ENCODE peak calls at places on chromosomes 1 and 21, in nine cellular contexts. S, W, V, J, H, D, C, G and U are unnamed samples.

GRCh38 chr1:24536391-24536840 is 19.5 kb upstream of the NCMAP start:
- DNase-seq in S (peak), W (no peak), V (no peak), J (peak), H (no peak), D (no peak), C (peak), G (peak), U (no peak)

GRCh38 chr1:206960676-206961386 is 9.4 kb downstream of the FCAMR start:
- DNase-seq in S (no peak), W (no peak), V (no peak), J (no peak), H (no peak), D (no peak), C (no peak), G (no peak), U (no peak)

GRCh38 chr1:7609311-7609994 is 161.6 kb upstream of the VAMP3 start:
- DNase-seq in S (no peak), W (peak), V (no peak), J (no peak), H (no peak), D (no peak), C (no peak), G (peak), U (no peak)

GRCh38 chr1:243496173-243496553 is 240.3 kb downstream of the SDCCAG8 start:
- DNase-seq in S (no peak), W (peak), V (peak), J (no peak), H (no peak), D (no peak), C (no peak), G (peak), U (no peak)

GRCh38 chr21:16330340-16331319 is 600.8 kb downstream of the USP25 start:
- DNase-seq in S (peak), W (no peak), V (no peak), J (peak), H (no peak), D (no peak), C (peak), G (peak), U (no peak)

GRCh38 chr1:237091691-237092090 is 49.7 kb downstream of the RYR2 start:
- DNase-seq in S (no peak), W (no peak), V (no peak), J (no peak), H (no peak), D (no peak), C (no peak), G (no peak), U (no peak)

GRCh38 chr1:21352586-21352985 is 62.3 kb upstream of the ECE1 start:
- DNase-seq in S (no peak), W (no peak), V (no peak), J (no peak), H (no peak), D (no peak), C (no peak), G (no peak), U (no peak)

GRCh38 chr1:1806890-1807289 is 28.6 kb upstream of the NADK start:
- DNase-seq in S (no peak), W (peak), V (no peak), J (no peak), H (no peak), D (no peak), C (no peak), G (no peak), U (no peak)

GRCh38 chr21:39153373-39153772 is 29.9 kb downstream of the PSMG1 start:
- DNase-seq in S (no peak), W (no peak), V (no peak), J (peak), H (no peak), D (no peak), C (no peak), G (no peak), U (no peak)

GRCh38 chr1:171935664-171936063 is 94.4 kb downstream of the DNM3 start:
- DNase-seq in S (no peak), W (no peak), V (no peak), J (no peak), H (no peak), D (no peak), C (no peak), G (no peak), U (no peak)
- TF ChIP-seq CTCF in S (no peak), W (no peak), V (no peak), J (no peak), H (no peak), D (no peak), C (no peak), G (no peak), U (no peak)

GRCh38 chr21:46325073-46325912 is 1.3 kb downstream of the PCNT start:
- DNase-seq in S (peak), W (peak), V (no peak), J (peak), H (peak), D (peak), C (peak), G (peak), U (no peak)
- TF ChIP-seq CTCF in S (peak), W (no peak), V (no peak), J (peak), H (no peak), D (no peak), C (peak), G (no peak), U (peak)

GRCh38 chr1:28208818-28209441 is 23.9 kb downstream of the DNAJC8 start:
- DNase-seq in S (peak), W (no peak), V (no peak), J (peak), H (peak), D (no peak), C (peak), G (peak), U (no peak)
- TF ChIP-seq CTCF in S (peak), W (peak), V (peak), J (peak), H (peak), D (no peak), C (peak), G (peak), U (peak)

DNA sequence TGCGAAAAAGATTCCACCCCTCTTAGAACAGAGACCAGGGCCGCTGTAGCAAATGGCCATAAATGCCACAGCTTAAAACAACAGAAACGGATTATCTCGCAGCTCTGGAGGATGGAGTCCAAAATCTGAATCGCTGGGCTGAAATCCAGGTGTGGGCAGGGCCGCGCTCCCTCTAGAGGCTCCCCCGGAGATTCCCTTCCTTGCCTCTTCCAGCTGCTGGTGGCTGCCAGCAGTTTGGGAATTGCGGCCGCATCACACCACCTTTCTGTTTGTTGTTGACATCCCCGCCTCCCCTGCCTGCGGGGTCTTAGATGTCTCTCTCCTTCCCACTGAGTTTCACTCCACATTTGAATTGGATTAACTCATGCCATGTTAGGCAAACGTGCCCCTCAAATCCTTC is 15.6 kb downstream of the PDE9A start:
- DNase-seq in S (no peak), W (no peak), V (no peak), J (no peak), H (peak), D (no peak), C (no peak), G (no peak), U (no peak)
- TF ChIP-seq CTCF in S (peak), W (no peak), V (no peak), J (no peak), H (no peak), D (no peak), C (no peak), G (no peak), U (peak)

GRCh38 chr1:11054666-11055065 is 5.2 kb downstream of the SRM start:
- DNase-seq in S (no peak), W (no peak), V (no peak), J (no peak), H (no peak), D (no peak), C (no peak), G (no peak), U (no peak)

GRCh38 chr1:11054181-11054580 is 5.6 kb downstream of the SRM start:
- DNase-seq in S (no peak), W (no peak), V (no peak), J (no peak), H (no peak), D (no peak), C (no peak), G (no peak), U (no peak)

GRCh38 chr1:11052839-11053757 is 6.1 kb upstream of the MASP2 start:
- DNase-seq in S (no peak), W (no peak), V (no peak), J (no peak), H (no peak), D (no peak), C (no peak), G (no peak), U (no peak)

GRCh38 chr1:11051781-11052510 is 4.9 kb upstream of the MASP2 start:
- DNase-seq in S (no peak), W (no peak), V (no peak), J (no peak), H (no peak), D (no peak), C (no peak), G (no peak), U (no peak)

DNA sequence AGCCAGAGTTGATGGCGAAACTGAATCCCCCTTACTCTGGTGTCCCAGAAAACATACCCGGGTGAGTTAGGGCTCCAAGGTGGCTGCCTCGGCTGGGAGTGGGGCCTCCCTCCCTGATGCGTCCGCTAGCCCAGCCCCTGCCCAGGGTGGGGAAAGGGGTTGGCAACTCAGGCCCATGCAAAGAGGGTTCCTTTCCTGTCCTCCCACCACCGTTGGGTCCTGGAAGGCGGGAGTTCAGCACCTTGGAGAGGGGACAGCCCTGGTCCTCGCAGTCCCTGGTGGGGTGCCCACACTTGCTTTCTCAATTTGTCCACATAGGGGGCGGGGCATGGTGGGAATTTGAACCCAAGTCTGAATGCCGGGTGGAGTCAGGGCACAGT is 6.1 kb downstream of the SRM start:
- DNase-seq in S (no peak), W (no peak), V (no peak), J (no peak), H (no peak), D (peak), C (no peak), G (peak), U (no peak)
- TF ChIP-seq CTCF in S (no peak), W (no peak), V (no peak), J (no peak), H (no peak), D (no peak), C (no peak), G (no peak), U (no peak)

DNA sequence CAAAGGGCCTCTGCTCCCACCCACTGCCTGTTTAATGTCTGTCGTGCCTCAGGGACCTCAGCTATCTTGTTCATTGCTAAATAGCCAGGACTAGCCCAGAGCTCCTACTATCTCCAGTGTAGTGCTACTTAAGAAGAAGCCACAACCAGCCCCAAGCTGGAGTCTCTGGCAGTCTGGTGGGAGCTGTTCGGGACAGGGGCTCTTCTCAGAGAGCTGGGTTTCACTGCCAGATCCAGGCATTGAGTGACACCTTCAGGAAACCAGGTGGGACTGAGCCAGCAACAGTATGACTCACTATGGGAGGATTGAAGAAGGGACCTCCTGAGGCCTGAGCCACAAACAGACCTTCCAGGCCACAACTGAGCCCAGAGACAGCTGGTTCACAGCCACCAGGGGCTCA is 25.4 kb downstream of the MATN1 start:
- DNase-seq in S (no peak), W (peak), V (no peak), J (no peak), H (peak), D (no peak), C (no peak), G (no peak), U (no peak)
- TF ChIP-seq CTCF in S (no peak), W (no peak), V (no peak), J (no peak), H (no peak), D (no peak), C (no peak), G (no peak), U (no peak)

DNA sequence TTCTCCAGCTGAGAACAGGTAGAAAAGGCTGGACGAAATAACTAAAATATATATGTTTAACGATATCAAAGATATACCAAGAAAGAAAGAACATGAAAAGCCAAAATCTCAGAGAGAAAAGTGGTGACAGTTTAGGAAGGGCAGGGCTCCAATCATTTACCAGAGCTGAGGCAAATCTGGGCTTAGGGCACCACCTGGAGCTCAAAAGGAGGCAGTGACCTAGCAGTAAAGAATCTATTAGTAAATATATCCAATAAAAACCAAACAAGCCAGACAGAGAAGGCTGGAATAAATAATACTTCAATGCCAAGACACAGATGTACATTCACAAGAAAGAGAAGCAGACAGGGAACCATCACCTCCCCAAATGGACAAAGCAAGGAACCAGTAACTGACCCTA is 43.5 kb downstream of the CHIA start:
- DNase-seq in S (peak), W (no peak), V (no peak), J (peak), H (no peak), D (no peak), C (peak), G (no peak), U (no peak)
- TF ChIP-seq CTCF in S (peak), W (no peak), V (peak), J (peak), H (peak), D (no peak), C (peak), G (peak), U (peak)